ENCODE peak calls at places on chromosomes 7 and 10, in four cellular contexts. F is heart right ventricle, B is ascending aorta, K is colonic mucosa. Q is an unnamed sample.

GRCh38 chr10:11242443-11243386 is 225.0 kb downstream of the CELF2 start:
- DNase-seq in F (peak), B (no peak), K (peak), Q (no peak)

GRCh38 chr10:132374612-132375011 is 22.4 kb upstream of the PWWP2B start:
- DNase-seq in B (no peak), K (no peak), F (no peak), Q (no peak)

GRCh38 chr7:42460148-42460547 is 223.1 kb upstream of the GLI3 start:
- DNase-seq in F (no peak), K (no peak), B (no peak), Q (no peak)

GRCh38 chr10:55001422-55001821 is 200.4 kb upstream of the PCDH15 start:
- DNase-seq in B (no peak), K (no peak), F (no peak), Q (no peak)

GRCh38 chr10:58755688-58756087 is 243.0 kb downstream of the BICC1 start:
- DNase-seq in B (no peak), K (no peak), F (no peak), Q (no peak)

GRCh38 chr7:151058766-151059361 is 525 bp upstream of the SLC4A2 start:
- DNase-seq in B (no peak), F (no peak), K (peak), Q (no peak)

GRCh38 chr7:4809091-4809591 is 33.7 kb downstream of the AP5Z1 start:
- DNase-seq in K (no peak), B (no peak), F (peak), Q (no peak)

GRCh38 chr7:50404392-50404791 is 45.8 kb downstream of the FIGNL1 start:
- DNase-seq in B (no peak), K (no peak), F (no peak), Q (no peak)

GRCh38 chr10:69180525-69181204 is 631 bp downstream of the SUPV3L1 start:
- DNase-seq in K (peak), F (no peak), B (no peak), Q (no peak)

GRCh38 chr10:20041931-20042330 is 225.7 kb downstream of the PLXDC2 start:
- DNase-seq in F (no peak), B (no peak), K (no peak), Q (no peak)

GRCh38 chr7:116952640-116953371 is 495 bp upstream of the ST7 start:
- DNase-seq in K (peak), F (peak), B (peak), Q (no peak)

GRCh38 chr7:75966209-75966961 is 28.0 kb downstream of the TMEM120A start:
- DNase-seq in B (peak), F (peak), K (peak), Q (no peak)

GRCh38 chr10:75612904-75613684 is 181.7 kb downstream of the LRMDA start:
- DNase-seq in K (no peak), B (no peak), F (peak), Q (no peak)

GRCh38 chr7:29839302-29839701 is 33.0 kb downstream of the WIPF3 start:
- DNase-seq in F (peak), B (no peak), K (no peak), Q (no peak)

GRCh38 chr7:127932496-127932895 is 98.7 kb downstream of the LRRC4 start:
- DNase-seq in B (no peak), F (no peak), K (no peak), Q (no peak)

GRCh38 chr10:100516847-100517246 is 2.8 kb downstream of the SEC31B start:
- DNase-seq in K (no peak), F (no peak), B (no peak), Q (no peak)

GRCh38 chr7:16422100-16422430 is 727 bp upstream of the CRPPA start:
- DNase-seq in K (no peak), B (no peak), F (no peak), Q (no peak)

GRCh38 chr10:106711313-106711906 is 453.1 kb downstream of the SORCS1 start:
- DNase-seq in F (no peak), B (no peak), K (peak), Q (no peak)

GRCh38 chr10:964321-964987 is 23.8 kb upstream of the GTPBP4 start:
- DNase-seq in K (no peak), F (no peak), B (no peak), Q (no peak)

GRCh38 chr10:78405231-78405630 is 371.6 kb downstream of the RPS24 start:
- DNase-seq in K (no peak), F (no peak), B (no peak), Q (no peak)

GRCh38 chr7:7539711-7540110 is 4.0 kb upstream of the COL28A1 start:
- DNase-seq in K (no peak), F (no peak), B (no peak), Q (no peak)

GRCh38 chr7:90889210-90889609 is 293.1 kb downstream of the CDK14 start:
- DNase-seq in F (no peak), B (no peak), K (no peak), Q (no peak)

GRCh38 chr10:11824825-11825224 is 1.7 kb downstream of the PROSER2 start:
- DNase-seq in K (no peak), F (no peak), B (no peak), Q (no peak)

GRCh38 chr7:47266799-47267198 is 315.1 kb downstream of the TNS3 start:
- DNase-seq in K (peak), F (no peak), B (no peak), Q (no peak)
- H3K27ac ChIP-seq in K (peak), F (no peak), B (peak), Q (no peak)

GRCh38 chr10:50432206-50432605 is 180.9 kb upstream of the ASAH2 start:
- DNase-seq in K (no peak), B (no peak), F (no peak), Q (no peak)

GRCh38 chr10:50436805-50437204 is 185.5 kb upstream of the ASAH2 start:
- DNase-seq in B (no peak), K (no peak), F (no peak), Q (no peak)

GRCh38 chr10:50432610-50433009 is 181.3 kb upstream of the ASAH2 start:
- DNase-seq in B (no peak), F (no peak), K (no peak), Q (no peak)

GRCh38 chr10:50431118-50431517 is 179.8 kb upstream of the ASAH2 start:
- DNase-seq in K (no peak), F (no peak), B (no peak), Q (no peak)

DNA sequence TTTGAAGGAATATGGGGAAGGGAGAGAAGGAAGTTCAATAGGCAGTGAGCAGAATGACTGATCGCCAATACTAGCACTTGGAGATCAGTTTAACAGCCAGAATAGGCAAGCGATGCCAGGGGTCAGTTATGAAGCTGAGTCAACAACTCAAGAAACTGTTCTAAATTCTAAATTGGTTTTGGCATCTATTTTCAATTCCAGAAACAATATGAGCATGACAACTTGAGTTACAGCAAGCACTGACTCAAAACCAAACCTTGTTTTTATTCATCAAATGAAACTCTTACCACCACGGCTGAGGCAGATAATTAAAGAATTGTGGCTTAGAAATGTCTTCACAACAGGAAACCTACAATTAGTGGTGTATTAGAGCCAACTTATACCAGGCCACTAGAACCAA is 180.5 kb upstream of the ASAH2 start:
- DNase-seq in B (no peak), F (no peak), K (no peak), Q (no peak)
- H3K27ac ChIP-seq in B (peak), F (peak), K (peak), Q (no peak)

GRCh38 chr10:94038024-94038423 is 44.3 kb downstream of the PLCE1 start:
- DNase-seq in F (no peak), K (no peak), B (no peak), Q (no peak)
- H3K27ac ChIP-seq in F (no peak), K (no peak), B (no peak), Q (no peak)

GRCh38 chr7:2403014-2403717 is at the start of gene CHST12:
- DNase-seq in B (peak), F (peak), K (peak), Q (peak)

GRCh38 chr7:2404714-2405119 is 1.3 kb downstream of the CHST12 start:
- DNase-seq in F (no peak), B (no peak), K (no peak), Q (no peak)

GRCh38 chr7:2405201-2405600 is 1.8 kb downstream of the CHST12 start:
- DNase-seq in K (no peak), F (no peak), B (no peak), Q (no peak)

GRCh38 chr7:2403718-2404648 is 572 bp downstream of the CHST12 start:
- DNase-seq in B (no peak), K (peak), F (no peak), Q (peak)

DNA sequence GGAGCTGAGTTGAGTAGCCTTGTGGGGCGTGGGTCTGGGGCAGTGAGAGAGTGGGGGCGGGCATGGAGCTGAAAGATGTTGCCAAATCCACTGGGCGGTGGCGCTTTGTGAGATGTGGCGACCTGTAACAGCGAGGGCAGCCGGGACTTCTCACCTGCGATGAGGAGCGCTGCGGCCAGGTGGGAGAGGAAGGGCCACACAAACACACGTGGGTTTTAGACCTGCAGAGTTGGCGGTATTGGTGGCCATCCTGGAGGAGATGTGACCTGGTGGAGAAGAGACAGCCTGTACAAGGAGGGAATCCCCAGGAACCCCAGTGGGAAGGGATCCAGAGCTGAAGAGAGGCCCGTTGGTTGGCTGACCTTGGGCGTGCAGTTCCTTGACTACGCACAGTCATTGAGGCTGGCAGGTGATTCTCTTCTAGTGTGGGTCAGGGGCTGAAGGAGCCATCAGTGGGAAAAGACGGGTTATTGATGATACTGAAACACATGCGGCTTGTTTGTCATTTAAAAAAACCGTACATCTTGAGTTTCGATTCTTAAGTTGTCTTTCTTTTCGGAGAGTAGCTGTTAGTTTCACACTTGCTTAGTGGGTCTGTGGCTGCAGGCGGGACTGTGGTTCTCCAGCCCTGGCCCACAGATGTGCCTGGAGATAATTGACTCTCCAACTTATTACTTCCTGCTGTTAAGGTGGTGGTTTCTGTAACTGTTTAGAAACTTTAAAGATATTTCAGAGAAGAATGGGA is 2.4 kb downstream of the CHST12 start:
- DNase-seq in B (no peak), K (no peak), F (no peak), Q (peak)
- H3K27ac ChIP-seq in B (no peak), K (peak), F (no peak), Q (peak)